ENCODE peak calls at places on chromosomes 7 and 10, in six cellular contexts. T is GM23248, R is fibroblast of lung, H is SJSA1, W is thyroid gland, L is spleen. E is an unnamed sample.

GRCh38 chr10:97234403-97234802 is 48.6 kb upstream of the SLIT1 start:
- DNase-seq in T (peak; percentile 64), R (peak; percentile 67), H (no peak), W (no peak), L (no peak), E (peak; percentile 61)

GRCh38 chr10:112969542-112969941 is 19.5 kb downstream of the TCF7L2 start:
- DNase-seq in T (no peak), R (no peak), H (no peak), W (no peak), L (no peak), E (no peak)

GRCh38 chr10:98425511-98426352 is 10.8 kb upstream of the PYROXD2 start:
- DNase-seq in T (peak; percentile 55), R (peak; percentile 39), H (no peak), W (no peak), L (no peak), E (peak; percentile 54)

GRCh38 chr7:116772423-116772852 is 89.9 kb upstream of the CAPZA2 start:
- DNase-seq in T (peak; percentile 82), R (peak; percentile 39), H (no peak), W (no peak), L (no peak), E (peak; percentile 87)

GRCh38 chr7:140033036-140033435 is 29.7 kb downstream of the PARP12 start:
- DNase-seq in T (peak; percentile 51), R (no peak), H (no peak), W (no peak), L (no peak), E (peak; percentile 71)

GRCh38 chr10:80497187-80498038 is 40.3 kb upstream of the SH2D4B start:
- DNase-seq in T (peak; percentile 67), R (peak; percentile 93), H (peak; percentile 39), W (peak; percentile 45), L (peak; percentile 88), E (no peak)

GRCh38 chr10:68561804-68562649 is 1.9 kb downstream of the TET1 start:
- DNase-seq in T (peak; percentile 54), R (peak; percentile 42), H (no peak), W (peak; percentile 55), L (no peak), E (no peak)

GRCh38 chr10:62726638-62727037 is 77.9 kb upstream of the ADO start:
- DNase-seq in T (no peak), R (no peak), H (no peak), W (no peak), L (no peak), E (peak; percentile 94)

GRCh38 chr10:56771343-56771742 is 410.3 kb upstream of the ZWINT start:
- DNase-seq in T (no peak), R (no peak), H (no peak), W (no peak), L (no peak), E (no peak)

GRCh38 chr7:35555386-35555785 is 139.5 kb downstream of the HERPUD2 start:
- DNase-seq in T (no peak), R (no peak), H (no peak), W (no peak), L (no peak), E (no peak)

GRCh38 chr7:148712610-148713330 is 14.1 kb downstream of the CUL1 start:
- DNase-seq in T (peak; percentile 28), R (no peak), H (no peak), W (no peak), L (no peak), E (no peak)

GRCh38 chr10:63633677-63634487 is 112.7 kb downstream of the REEP3 start:
- DNase-seq in T (peak; percentile 52), R (peak; percentile 66), H (no peak), W (peak; percentile 27), L (no peak), E (peak; percentile 85)

GRCh38 chr7:139430443-139430842 is 53.0 kb downstream of the KLRG2 start:
- DNase-seq in T (no peak), R (no peak), H (no peak), W (no peak), L (no peak), E (no peak)

GRCh38 chr10:126041804-126042231 is 145.5 kb downstream of the FANK1 start:
- DNase-seq in T (peak; percentile 59), R (peak; percentile 46), H (no peak), W (peak; percentile 96), L (peak; percentile 94), E (no peak)

GRCh38 chr10:7756360-7756992 is 31.3 kb downstream of the KIN start:
- DNase-seq in T (peak; percentile 48), R (peak; percentile 23), H (no peak), W (peak; percentile 27), L (no peak), E (peak; percentile 25)

GRCh38 chr10:124093076-124093773 is at the start of gene CHST15:
- DNase-seq in T (peak; percentile 38), R (peak; percentile 62), H (no peak), W (peak; percentile 80), L (no peak), E (peak; percentile 83)

GRCh38 chr7:97973206-97973658 is 16.8 kb downstream of the OCM2 start:
- DNase-seq in T (no peak), R (no peak), H (no peak), W (no peak), L (no peak), E (no peak)

GRCh38 chr7:1298938-1299885 is 66.5 kb downstream of the UNCX start:
- DNase-seq in T (no peak), R (no peak), H (no peak), W (no peak), L (no peak), E (no peak)

GRCh38 chr10:69406302-69406811 is 10.4 kb downstream of the TACR2 start:
- DNase-seq in T (no peak), R (no peak), H (no peak), W (peak; percentile 86), L (peak; percentile 74), E (peak; percentile 34)

GRCh38 chr10:3720228-3721019 is 64.6 kb downstream of the KLF6 start:
- DNase-seq in T (peak; percentile 94), R (peak; percentile 98), H (no peak), W (no peak), L (peak; percentile 81), E (no peak)

GRCh38 chr10:133012573-133013359 is 70.4 kb upstream of the CFAP46 start:
- DNase-seq in T (no peak), R (no peak), H (no peak), W (no peak), L (peak; percentile 89), E (no peak)

GRCh38 chr10:28087675-28088351 is 88.9 kb upstream of the ODAD2 start:
- DNase-seq in T (peak; percentile 67), R (peak; percentile 95), H (no peak), W (no peak), L (no peak), E (peak; percentile 47)

GRCh38 chr7:44326261-44327125 is 1.1 kb upstream of the CAMK2B start:
- DNase-seq in T (no peak), R (no peak), H (peak; percentile 37), W (no peak), L (no peak), E (no peak)

GRCh38 chr10:122127943-122128342 is 139.0 kb downstream of the TACC2 start:
- DNase-seq in T (peak; percentile 72), R (no peak), H (no peak), W (peak; percentile 88), L (no peak), E (peak; percentile 25)

GRCh38 chr7:30168800-30169584 is 34.2 kb downstream of the MTURN start:
- DNase-seq in T (peak; percentile 97), R (peak; percentile 86), H (peak; percentile 84), W (no peak), L (no peak), E (peak; percentile 79)

GRCh38 chr10:109647627-109648026 is 275.7 kb downstream of the XPNPEP1 start:
- DNase-seq in T (no peak), R (no peak), H (no peak), W (no peak), L (no peak), E (peak; percentile 23)

GRCh38 chr7:12154119-12154518 is 57.0 kb upstream of the TMEM106B start:
- DNase-seq in T (no peak), R (no peak), H (no peak), W (no peak), L (no peak), E (no peak)

GRCh38 chr7:120931243-120931642 is 19.3 kb upstream of the ING3 start:
- DNase-seq in T (peak; percentile 20), R (no peak), H (no peak), W (no peak), L (no peak), E (peak; percentile 63)

GRCh38 chr7:3008386-3008785 is 35.3 kb downstream of the CARD11 start:
- DNase-seq in T (no peak), R (no peak), H (no peak), W (no peak), L (no peak), E (no peak)
- H3K27ac ChIP-seq in T (no peak overlapping the region), R (no peak overlapping the region), H (no peak overlapping the region), W (no peak overlapping the region), L (no peak overlapping the region), E (no peak overlapping the region)

DNA sequence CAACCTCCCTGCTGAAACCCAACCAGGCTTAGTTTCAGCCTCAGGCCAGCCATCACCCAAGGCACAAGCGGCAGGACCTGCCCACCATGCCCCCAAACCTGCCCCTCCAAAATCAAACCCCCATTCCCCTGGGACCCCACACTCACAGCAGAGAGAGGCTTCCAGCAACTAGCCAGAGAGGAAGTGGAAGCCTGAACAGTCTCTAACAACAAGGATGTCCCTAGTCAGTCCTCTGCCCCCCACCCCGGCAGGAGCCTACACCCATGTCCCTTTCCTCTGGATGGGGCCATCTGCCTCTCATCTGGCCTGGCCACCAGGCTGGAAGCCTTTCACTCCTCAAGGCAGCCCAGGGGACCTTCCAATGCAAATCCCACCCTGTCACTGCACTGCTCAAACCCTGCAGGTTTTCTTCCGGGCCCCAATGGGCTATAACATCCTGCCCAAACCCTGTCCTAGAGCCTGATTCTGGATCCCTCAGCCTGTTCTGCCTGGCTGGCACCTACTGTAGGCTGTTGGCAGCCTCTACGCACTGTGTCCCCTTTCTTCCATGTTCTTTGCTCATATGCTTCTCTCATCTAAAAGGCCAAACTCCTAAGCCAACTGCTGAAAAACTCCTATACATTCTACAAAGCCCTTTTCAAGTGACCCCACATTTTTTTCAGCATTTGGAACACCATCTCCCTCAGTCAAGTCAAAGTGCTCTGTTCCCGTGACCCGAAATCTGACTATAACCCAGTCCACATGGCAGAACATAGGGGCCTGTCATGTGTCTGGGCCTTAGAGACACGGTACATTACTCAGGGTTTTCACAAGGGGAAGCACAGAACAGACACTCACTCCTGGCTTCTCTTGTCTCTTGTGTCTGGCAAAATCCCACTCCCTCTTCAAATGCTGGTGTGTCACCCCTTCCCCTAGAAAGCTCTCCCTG is 253.3 kb downstream of the TNS3 start:
- DNase-seq in T (no peak), R (no peak), H (no peak), W (no peak), L (no peak), E (no peak)
- H3K4me3 ChIP-seq in T (peak overlapping the region; percentile 46), R (no peak overlapping the region), H (no peak overlapping the region), W (no peak overlapping the region), L (no peak overlapping the region), E (no peak overlapping the region)

GRCh38 chr7:73978681-73979563 is 49.1 kb upstream of the ELN start:
- DNase-seq in T (peak; percentile 70), R (peak; percentile 54), H (no peak), W (peak; percentile 17), L (peak; percentile 79), E (peak; percentile 80)
- H3K27ac ChIP-seq in T (peak overlapping the region; percentile 21), R (no peak overlapping the region), H (no peak overlapping the region), W (no peak overlapping the region), L (no peak overlapping the region), E (no peak overlapping the region)

DNA sequence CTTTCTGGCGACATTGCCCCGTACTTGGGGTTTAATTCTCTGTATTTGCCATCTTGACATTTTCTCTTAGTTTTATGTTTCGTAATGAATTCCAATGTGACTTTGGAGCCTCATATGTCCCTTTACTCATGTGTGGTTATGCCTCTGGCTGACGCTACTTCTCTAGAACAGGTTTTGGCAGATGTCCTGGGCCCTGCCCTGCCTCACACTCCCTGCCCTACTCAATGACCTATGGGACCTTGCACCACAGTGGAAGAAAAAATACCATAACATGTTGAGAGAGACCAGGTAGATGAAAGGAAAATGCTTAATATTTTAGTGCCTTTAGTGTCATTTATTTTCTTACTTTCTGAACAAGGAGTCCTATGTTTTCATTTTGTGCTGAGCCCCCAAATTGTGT is 400.5 kb downstream of the TFEC start:
- DNase-seq in T (no peak), R (no peak), H (no peak), W (no peak), L (no peak), E (no peak)
- H3K4me3 ChIP-seq in T (no peak overlapping the region), R (no peak overlapping the region), H (no peak overlapping the region), W (no peak overlapping the region), L (no peak overlapping the region), E (no peak overlapping the region)